ENCODE peak calls at places on chromosomes 4 and X, in five cellular contexts. D is naive thymus-derived CD4-positive, alpha-beta T cell; K is GM06990; F is OCI-LY7; W is epithelial cell of esophagus. Q is an unnamed sample.

GRCh38 chr4:122584517-122584916 is 36.3 kb downstream of the IL21 start:
- DNase-seq in D (peak), W (peak), K (no peak), F (no peak), Q (peak)

GRCh38 chr4:6350646-6351045 is 81.0 kb downstream of the WFS1 start:
- DNase-seq in D (no peak), W (no peak), F (no peak), K (no peak), Q (no peak)

GRCh38 chrX:86830685-86831084 is 682.4 kb downstream of the DACH2 start:
- DNase-seq in F (no peak), W (no peak), D (no peak), K (no peak), Q (no peak)

GRCh38 chr4:113452152-113452551 is 309.4 kb downstream of the CAMK2D start:
- DNase-seq in K (no peak), F (no peak), D (no peak), W (no peak), Q (no peak)

GRCh38 chr4:15711762-15712161 is 8.9 kb downstream of the BST1 start:
- DNase-seq in F (no peak), W (no peak), K (no peak), D (no peak), Q (no peak)

GRCh38 chrX:84469226-84469625 is 33.0 kb downstream of the HDX start:
- DNase-seq in D (no peak), K (no peak), F (no peak), W (peak), Q (peak)

GRCh38 chr4:71186566-71187398 is 152.0 kb upstream of the SLC4A4 start:
- DNase-seq in F (no peak), K (peak), D (no peak), W (peak), Q (no peak)

GRCh38 chr4:138034871-138035270 is 207.3 kb downstream of the SLC7A11 start:
- DNase-seq in F (no peak), D (no peak), K (no peak), W (peak), Q (peak)

GRCh38 chrX:115642895-115643530 is 82.0 kb downstream of the PLS3 start:
- DNase-seq in D (peak), F (peak), W (peak), K (peak), Q (peak)

GRCh38 chr4:70712150-70712549 is 9.6 kb upstream of the RUFY3 start:
- DNase-seq in W (peak), K (no peak), D (no peak), F (no peak), Q (no peak)

GRCh38 chr4:89640620-89641366 is 196.2 kb downstream of the SNCA start:
- DNase-seq in D (no peak), K (no peak), W (peak), F (no peak), Q (peak)

GRCh38 chr4:61202638-61203495 is 2.7 kb downstream of the ADGRL3 start:
- DNase-seq in K (no peak), W (peak), D (no peak), F (no peak), Q (peak)

GRCh38 chr4:10623241-10623640 is 61.3 kb downstream of the CLNK start:
- DNase-seq in W (peak), K (no peak), D (no peak), F (no peak), Q (no peak)

GRCh38 chr4:2793920-2794706 is 1.2 kb downstream of the SH3BP2 start:
- DNase-seq in F (no peak), K (peak), D (no peak), W (peak), Q (peak)

GRCh38 chr4:105895609-105896460 is 564 bp downstream of the NPNT start:
- DNase-seq in F (no peak), D (no peak), W (peak), K (peak), Q (no peak)

GRCh38 chrX:22629105-22629725 is 356.5 kb downstream of the CBLL2 start:
- DNase-seq in K (no peak), D (no peak), F (no peak), W (peak), Q (peak)

GRCh38 chr4:31085736-31086135 is 365.6 kb downstream of the PCDH7 start:
- DNase-seq in F (no peak), D (no peak), W (no peak), K (no peak), Q (no peak)

GRCh38 chrX:130834149-130834548 is 68.9 kb downstream of the ENOX2 start:
- DNase-seq in D (no peak), W (no peak), F (peak), K (no peak), Q (peak)

GRCh38 chr4:68375667-68376559 is 26.0 kb upstream of the YTHDC1 start:
- DNase-seq in F (peak), D (peak), K (peak), W (peak), Q (peak)
- H3K4me3 ChIP-seq in F (no peak), D (peak), K (peak), W (peak), Q (no peak)

GRCh38 chr4:25065451-25065850 is 34.7 kb upstream of the LGI2 start:
- DNase-seq in D (no peak), F (no peak), K (no peak), W (no peak), Q (no peak)
- H3K4me3 ChIP-seq in D (no peak), F (no peak), K (no peak), W (no peak), Q (no peak)

GRCh38 chr4:171746418-171746817 is 66.8 kb upstream of the GALNTL6 start:
- DNase-seq in F (no peak), D (no peak), K (no peak), W (no peak), Q (no peak)
- H3K4me3 ChIP-seq in F (no peak), D (no peak), K (no peak), W (no peak), Q (no peak)

DNA sequence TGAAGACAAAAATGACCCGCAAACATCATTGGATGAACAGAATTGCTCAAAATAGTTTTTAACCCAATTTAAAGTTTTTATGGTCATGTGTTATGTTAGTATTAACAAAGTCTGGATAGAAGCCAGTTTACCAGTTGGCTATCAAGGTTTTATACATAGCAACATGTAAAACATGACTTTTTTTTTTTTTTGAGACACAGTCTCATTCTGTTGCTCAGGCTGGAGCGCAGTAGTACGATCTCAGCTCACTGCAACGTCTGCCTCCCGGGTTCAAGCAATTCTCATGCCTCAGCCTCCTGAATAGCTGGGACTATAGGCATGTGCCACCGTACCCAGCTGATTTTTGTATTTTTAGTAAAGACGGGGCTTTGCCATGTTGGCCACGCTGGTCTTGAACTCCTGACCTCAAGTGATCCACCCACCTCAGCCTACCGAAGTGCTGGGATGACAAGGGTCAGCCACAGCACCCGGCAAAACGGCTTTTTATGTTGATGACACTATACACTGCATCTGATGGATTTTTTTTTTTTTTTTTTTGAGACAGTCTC is 3.4 kb downstream of the SAT1 start:
- DNase-seq in K (no peak), W (peak), F (no peak), D (no peak), Q (peak)
- H3K4me3 ChIP-seq in K (no peak), W (no peak), F (no peak), D (no peak), Q (no peak)